ENCODE peak calls at places on chromosome 10, in nine cellular contexts. One of them, this sample, is unnamed.

GRCh38 chr10:6039711-6040110 is 22.5 kb downstream of the IL2RA start:
- DNase-seq in left lung: no peak
- DNase-seq in upper lobe of left lung: no peak
- DNase-seq in A549: no peak
- DNase-seq in tibial nerve: no peak
- DNase-seq in adrenal gland: no peak
- DNase-seq in cardiac muscle cell: no peak
- DNase-seq in pancreas: no peak
- DNase-seq in neural crest cell: no peak
- DNase-seq in this sample: no peak

GRCh38 chr10:102347236-102347828 is 48.2 kb upstream of the NFKB2 start:
- DNase-seq in left lung: no peak
- DNase-seq in upper lobe of left lung: peak
- DNase-seq in A549: peak
- DNase-seq in tibial nerve: peak
- DNase-seq in adrenal gland: peak
- DNase-seq in cardiac muscle cell: peak
- DNase-seq in pancreas: peak
- DNase-seq in neural crest cell: peak
- DNase-seq in this sample: peak

GRCh38 chr10:64463406-64463805 is 942.2 kb downstream of the REEP3 start:
- DNase-seq in left lung: no peak
- DNase-seq in upper lobe of left lung: no peak
- DNase-seq in A549: no peak
- DNase-seq in tibial nerve: no peak
- DNase-seq in adrenal gland: no peak
- DNase-seq in cardiac muscle cell: no peak
- DNase-seq in pancreas: no peak
- DNase-seq in neural crest cell: no peak
- DNase-seq in this sample: no peak

GRCh38 chr10:50604823-50605222 is 18.9 kb downstream of the SGMS1 start:
- DNase-seq in left lung: no peak
- DNase-seq in upper lobe of left lung: no peak
- DNase-seq in A549: no peak
- DNase-seq in tibial nerve: no peak
- DNase-seq in adrenal gland: no peak
- DNase-seq in cardiac muscle cell: no peak
- DNase-seq in pancreas: no peak
- DNase-seq in neural crest cell: no peak
- DNase-seq in this sample: no peak

GRCh38 chr10:101840102-101840684 is 3.4 kb downstream of the KCNIP2 start:
- DNase-seq in left lung: no peak
- DNase-seq in upper lobe of left lung: no peak
- DNase-seq in A549: no peak
- DNase-seq in tibial nerve: no peak
- DNase-seq in adrenal gland: no peak
- DNase-seq in cardiac muscle cell: no peak
- DNase-seq in pancreas: no peak
- DNase-seq in neural crest cell: no peak
- DNase-seq in this sample: no peak

GRCh38 chr10:36802523-36803153 is 322.8 kb upstream of the ANKRD30A start:
- DNase-seq in left lung: peak
- DNase-seq in upper lobe of left lung: peak
- DNase-seq in A549: no peak
- DNase-seq in tibial nerve: no peak
- DNase-seq in adrenal gland: no peak
- DNase-seq in cardiac muscle cell: no peak
- DNase-seq in pancreas: peak
- DNase-seq in neural crest cell: no peak
- DNase-seq in this sample: no peak

GRCh38 chr10:96025566-96025965 is 17.8 kb upstream of the CCNJ start:
- DNase-seq in left lung: no peak
- DNase-seq in upper lobe of left lung: no peak
- DNase-seq in A549: peak
- DNase-seq in tibial nerve: no peak
- DNase-seq in adrenal gland: no peak
- DNase-seq in cardiac muscle cell: peak
- DNase-seq in pancreas: no peak
- DNase-seq in neural crest cell: no peak
- DNase-seq in this sample: no peak

GRCh38 chr10:31291123-31291522 is 27.9 kb upstream of the ZEB1 start:
- DNase-seq in left lung: no peak
- DNase-seq in upper lobe of left lung: no peak
- DNase-seq in A549: no peak
- DNase-seq in tibial nerve: no peak
- DNase-seq in adrenal gland: no peak
- DNase-seq in cardiac muscle cell: no peak
- DNase-seq in pancreas: no peak
- DNase-seq in neural crest cell: no peak
- DNase-seq in this sample: no peak

DNA sequence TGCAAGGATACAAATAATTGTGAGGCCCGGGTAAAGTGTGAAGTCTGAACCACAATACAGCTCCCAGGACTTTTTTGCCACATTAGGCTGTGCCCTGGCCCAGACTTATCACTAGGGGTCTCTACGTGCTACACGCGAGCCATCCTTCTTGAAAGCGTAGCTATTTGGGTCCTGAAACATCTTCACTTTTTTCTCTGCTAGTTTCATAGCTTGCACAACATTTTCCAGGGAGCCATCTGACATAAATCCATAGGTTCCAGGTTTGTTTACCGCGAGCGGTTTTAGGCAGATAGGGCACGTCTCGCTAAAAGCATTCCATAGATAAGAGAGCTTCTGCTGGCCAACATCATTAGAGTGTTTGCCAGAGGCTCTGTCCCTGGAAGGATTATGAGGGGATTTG is 226.5 kb downstream of the RPS24 start:
- DNase-seq in left lung: no peak
- DNase-seq in upper lobe of left lung: no peak
- DNase-seq in A549: no peak
- DNase-seq in tibial nerve: no peak
- DNase-seq in adrenal gland: no peak
- DNase-seq in cardiac muscle cell: peak
- DNase-seq in pancreas: no peak
- DNase-seq in neural crest cell: no peak
- DNase-seq in this sample: no peak
- TF ChIP-seq CTCF in left lung: no peak
- TF ChIP-seq CTCF in upper lobe of left lung: no peak
- TF ChIP-seq CTCF in A549: no peak
- TF ChIP-seq CTCF in tibial nerve: no peak
- TF ChIP-seq CTCF in adrenal gland: no peak
- TF ChIP-seq CTCF in cardiac muscle cell: peak
- TF ChIP-seq CTCF in pancreas: no peak
- TF ChIP-seq CTCF in neural crest cell: peak
- TF ChIP-seq CTCF in this sample: no peak

GRCh38 chr10:117476716-117477115 is 65.8 kb upstream of the EMX2 start:
- DNase-seq in left lung: no peak
- DNase-seq in upper lobe of left lung: no peak
- DNase-seq in A549: no peak
- DNase-seq in tibial nerve: no peak
- DNase-seq in adrenal gland: no peak
- DNase-seq in cardiac muscle cell: no peak
- DNase-seq in pancreas: no peak
- DNase-seq in neural crest cell: no peak
- DNase-seq in this sample: peak

GRCh38 chr10:117480097-117480496 is 62.4 kb upstream of the EMX2 start:
- DNase-seq in left lung: no peak
- DNase-seq in upper lobe of left lung: no peak
- DNase-seq in A549: no peak
- DNase-seq in tibial nerve: no peak
- DNase-seq in adrenal gland: no peak
- DNase-seq in cardiac muscle cell: no peak
- DNase-seq in pancreas: no peak
- DNase-seq in neural crest cell: no peak
- DNase-seq in this sample: no peak

GRCh38 chr10:117477241-117477947 is 65.2 kb upstream of the EMX2 start:
- DNase-seq in left lung: no peak
- DNase-seq in upper lobe of left lung: no peak
- DNase-seq in A549: no peak
- DNase-seq in tibial nerve: peak
- DNase-seq in adrenal gland: no peak
- DNase-seq in cardiac muscle cell: no peak
- DNase-seq in pancreas: no peak
- DNase-seq in neural crest cell: no peak
- DNase-seq in this sample: peak

GRCh38 chr10:117476281-117476680 is 66.3 kb upstream of the EMX2 start:
- DNase-seq in left lung: no peak
- DNase-seq in upper lobe of left lung: no peak
- DNase-seq in A549: no peak
- DNase-seq in tibial nerve: no peak
- DNase-seq in adrenal gland: no peak
- DNase-seq in cardiac muscle cell: no peak
- DNase-seq in pancreas: no peak
- DNase-seq in neural crest cell: no peak
- DNase-seq in this sample: no peak

GRCh38 chr10:117477961-117478670 is 64.4 kb upstream of the EMX2 start:
- DNase-seq in left lung: no peak
- DNase-seq in upper lobe of left lung: no peak
- DNase-seq in A549: peak
- DNase-seq in tibial nerve: no peak
- DNase-seq in adrenal gland: no peak
- DNase-seq in cardiac muscle cell: no peak
- DNase-seq in pancreas: no peak
- DNase-seq in neural crest cell: no peak
- DNase-seq in this sample: no peak
- TF ChIP-seq CTCF in left lung: no peak
- TF ChIP-seq CTCF in upper lobe of left lung: no peak
- TF ChIP-seq CTCF in A549: peak
- TF ChIP-seq CTCF in tibial nerve: no peak
- TF ChIP-seq CTCF in adrenal gland: peak
- TF ChIP-seq CTCF in cardiac muscle cell: peak
- TF ChIP-seq CTCF in pancreas: no peak
- TF ChIP-seq CTCF in neural crest cell: peak
- TF ChIP-seq CTCF in this sample: no peak

GRCh38 chr10:93576888-93577287 is 10.4 kb downstream of the FFAR4 start:
- DNase-seq in left lung: no peak
- DNase-seq in upper lobe of left lung: no peak
- DNase-seq in A549: no peak
- DNase-seq in tibial nerve: no peak
- DNase-seq in adrenal gland: no peak
- DNase-seq in cardiac muscle cell: no peak
- DNase-seq in pancreas: no peak
- DNase-seq in neural crest cell: no peak
- DNase-seq in this sample: no peak
- TF ChIP-seq CTCF in left lung: no peak
- TF ChIP-seq CTCF in upper lobe of left lung: no peak
- TF ChIP-seq CTCF in A549: no peak
- TF ChIP-seq CTCF in tibial nerve: no peak
- TF ChIP-seq CTCF in adrenal gland: no peak
- TF ChIP-seq CTCF in cardiac muscle cell: no peak
- TF ChIP-seq CTCF in pancreas: no peak
- TF ChIP-seq CTCF in neural crest cell: no peak
- TF ChIP-seq CTCF in this sample: no peak

GRCh38 chr10:129969528-129970264 is 5.6 kb upstream of the EBF3 start:
- DNase-seq in left lung: no peak
- DNase-seq in upper lobe of left lung: no peak
- DNase-seq in A549: no peak
- DNase-seq in tibial nerve: no peak
- DNase-seq in adrenal gland: no peak
- DNase-seq in cardiac muscle cell: no peak
- DNase-seq in pancreas: no peak
- DNase-seq in neural crest cell: no peak
- DNase-seq in this sample: no peak

GRCh38 chr10:129970404-129971364 is 6.6 kb upstream of the EBF3 start:
- DNase-seq in left lung: no peak
- DNase-seq in upper lobe of left lung: no peak
- DNase-seq in A549: no peak
- DNase-seq in tibial nerve: no peak
- DNase-seq in adrenal gland: no peak
- DNase-seq in cardiac muscle cell: peak
- DNase-seq in pancreas: no peak
- DNase-seq in neural crest cell: no peak
- DNase-seq in this sample: no peak

GRCh38 chr10:129972966-129973673 is 9.0 kb upstream of the EBF3 start:
- DNase-seq in left lung: no peak
- DNase-seq in upper lobe of left lung: no peak
- DNase-seq in A549: no peak
- DNase-seq in tibial nerve: no peak
- DNase-seq in adrenal gland: no peak
- DNase-seq in cardiac muscle cell: no peak
- DNase-seq in pancreas: no peak
- DNase-seq in neural crest cell: no peak
- DNase-seq in this sample: no peak

GRCh38 chr10:129972145-129972965 is 8.3 kb upstream of the EBF3 start:
- DNase-seq in left lung: no peak
- DNase-seq in upper lobe of left lung: no peak
- DNase-seq in A549: no peak
- DNase-seq in tibial nerve: no peak
- DNase-seq in adrenal gland: no peak
- DNase-seq in cardiac muscle cell: peak
- DNase-seq in pancreas: no peak
- DNase-seq in neural crest cell: no peak
- DNase-seq in this sample: no peak

GRCh38 chr10:129971381-129972144 is 7.5 kb upstream of the EBF3 start:
- DNase-seq in left lung: peak
- DNase-seq in upper lobe of left lung: peak
- DNase-seq in A549: peak
- DNase-seq in tibial nerve: no peak
- DNase-seq in adrenal gland: peak
- DNase-seq in cardiac muscle cell: peak
- DNase-seq in pancreas: no peak
- DNase-seq in neural crest cell: no peak
- DNase-seq in this sample: no peak
- TF ChIP-seq CTCF in left lung: peak
- TF ChIP-seq CTCF in upper lobe of left lung: peak
- TF ChIP-seq CTCF in A549: peak
- TF ChIP-seq CTCF in tibial nerve: peak
- TF ChIP-seq CTCF in adrenal gland: no peak
- TF ChIP-seq CTCF in cardiac muscle cell: peak
- TF ChIP-seq CTCF in pancreas: peak
- TF ChIP-seq CTCF in neural crest cell: peak
- TF ChIP-seq CTCF in this sample: no peak

DNA sequence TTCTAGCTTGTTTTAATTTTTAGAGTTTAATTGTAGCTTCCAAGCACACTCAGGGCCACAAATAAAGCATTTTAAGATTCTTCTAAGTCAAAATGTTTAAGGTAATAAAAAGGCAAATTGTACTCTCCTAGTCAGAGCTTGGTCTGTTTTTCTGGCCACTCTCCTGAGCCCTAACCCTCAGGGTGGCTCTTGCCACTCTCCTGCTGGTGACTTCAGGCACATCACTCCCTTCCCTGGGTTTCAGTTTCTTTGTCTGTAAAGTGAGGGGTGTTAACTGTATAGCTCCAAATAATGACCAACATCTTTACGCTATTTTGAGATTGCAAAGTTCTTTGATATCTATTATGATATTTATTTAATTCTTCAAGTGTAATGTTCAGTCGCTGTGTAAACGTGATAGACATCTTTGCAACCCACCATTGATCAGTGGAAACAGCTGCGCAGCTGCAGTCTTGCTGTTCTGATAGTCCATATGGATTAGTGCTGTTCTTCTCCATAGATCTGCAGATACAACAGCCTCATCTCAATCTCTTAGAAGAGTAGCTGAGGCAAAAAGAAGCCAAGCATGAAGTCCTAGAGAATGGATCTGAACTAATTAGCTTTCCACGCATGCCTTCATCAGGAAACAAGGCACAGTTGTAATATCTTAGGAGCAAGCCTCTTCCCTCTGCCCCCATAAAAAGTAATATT is 189.9 kb downstream of the PLPP4 start:
- DNase-seq in left lung: no peak
- DNase-seq in upper lobe of left lung: no peak
- DNase-seq in A549: no peak
- DNase-seq in tibial nerve: no peak
- DNase-seq in adrenal gland: no peak
- DNase-seq in cardiac muscle cell: no peak
- DNase-seq in pancreas: no peak
- DNase-seq in neural crest cell: no peak
- DNase-seq in this sample: no peak
- TF ChIP-seq CTCF in left lung: no peak
- TF ChIP-seq CTCF in upper lobe of left lung: no peak
- TF ChIP-seq CTCF in A549: no peak
- TF ChIP-seq CTCF in tibial nerve: no peak
- TF ChIP-seq CTCF in adrenal gland: no peak
- TF ChIP-seq CTCF in cardiac muscle cell: no peak
- TF ChIP-seq CTCF in pancreas: no peak
- TF ChIP-seq CTCF in neural crest cell: peak
- TF ChIP-seq CTCF in this sample: no peak

This sample was measured in gastrocnemius medialis.